ENCODE peak calls at places on chromosomes 3 and 15, in nine cellular contexts. S is endothelial cell of umbilical vein, M is GM23338, V is SK-N-SH, W is GM12878, T is HCT116, X is sigmoid colon, B is K562, P is stomach. Y is an unnamed sample. For H3K27me3 and H3K36me3, the result is how much of the 10 kb centered on the place peaks cover.

GRCh38 chr3:30231277-30232141 is 374.9 kb upstream of the TGFBR2 start:
- DNase-seq in M (no peak), B (no peak), V (peak), T (no peak), X (no peak), P (no peak), W (no peak), S (peak), Y (no peak)

GRCh38 chr3:55624238-55624637 is 137.1 kb upstream of the WNT5A start:
- DNase-seq in B (no peak), V (no peak), S (no peak), X (no peak), T (no peak), W (peak), P (no peak), M (no peak), Y (no peak)

GRCh38 chr15:48413304-48413703 is 82.1 kb downstream of the DUT start:
- DNase-seq in M (no peak), P (no peak), B (no peak), T (no peak), X (no peak), W (no peak), S (no peak), V (no peak), Y (no peak)

GRCh38 chr3:70064194-70064787 is 64.8 kb downstream of the SAMMSON start:
- DNase-seq in X (no peak), V (peak), P (no peak), S (peak), W (peak), M (peak), T (peak), B (peak), Y (no peak)

GRCh38 chr15:68431792-68432401 is at the start of gene ITGA11:
- DNase-seq in S (peak), M (peak), P (peak), B (no peak), X (peak), V (peak), W (no peak), T (no peak), Y (no peak)

GRCh38 chr15:43896543-43896942 is 69.7 kb downstream of the WDR76 start:
- DNase-seq in P (no peak), W (no peak), S (no peak), T (no peak), B (no peak), X (no peak), M (no peak), V (no peak), Y (no peak)

GRCh38 chr3:168512802-168513201 is 417.1 kb upstream of the GOLIM4 start:
- DNase-seq in V (no peak), T (no peak), B (no peak), W (no peak), S (no peak), P (no peak), X (no peak), M (peak), Y (no peak)

GRCh38 chr15:40055576-40056293 is 16.8 kb upstream of the SRP14 start:
- DNase-seq in V (peak), B (no peak), T (no peak), S (no peak), P (peak), X (peak), M (no peak), W (no peak), Y (peak)

GRCh38 chr15:57541805-57542504 is 49.7 kb upstream of the MYZAP start:
- DNase-seq in M (peak), T (peak), B (peak), P (peak), X (peak), W (no peak), S (peak), V (peak), Y (no peak)

GRCh38 chr3:16338999-16339398 is 74.0 kb downstream of the OXNAD1 start:
- DNase-seq in S (peak), B (no peak), M (no peak), V (no peak), W (no peak), X (no peak), P (no peak), T (no peak), Y (no peak)

GRCh38 chr15:55627730-55628368 is 39.7 kb upstream of the PYGO1 start:
- DNase-seq in M (peak), W (no peak), V (no peak), X (no peak), P (peak), B (no peak), S (peak), T (peak), Y (no peak)

GRCh38 chr15:40743921-40744809 is 10.9 kb downstream of the RMDN3 start:
- DNase-seq in X (peak), M (peak), V (no peak), P (no peak), S (no peak), T (no peak), B (no peak), W (no peak), Y (peak)

GRCh38 chr3:177195941-177196472 is 1.3 kb downstream of the TBL1XR1 start:
- DNase-seq in M (no peak), X (no peak), W (no peak), B (no peak), P (no peak), V (no peak), T (no peak), S (peak), Y (no peak)

GRCh38 chr3:53457068-53457467 is 37.3 kb upstream of the CACNA1D start:
- DNase-seq in W (no peak), B (peak), S (no peak), P (no peak), X (no peak), T (no peak), V (no peak), M (no peak), Y (no peak)
- TF ChIP-seq POLR2AphosphoS5 in W (no peak), B (peak), S (no peak), P (no peak), X (no peak), T (no peak), V (no peak), M (no peak), Y (no peak)

GRCh38 chr3:36764704-36765038 is 318 bp upstream of the DCLK3 start:
- DNase-seq in V (no peak), W (no peak), X (no peak), S (no peak), B (no peak), P (no peak), M (no peak), T (no peak), Y (no peak)

GRCh38 chr3:36763111-36763849 is 1.1 kb downstream of the DCLK3 start:
- DNase-seq in V (no peak), S (no peak), M (peak), P (no peak), X (no peak), B (no peak), W (no peak), T (no peak), Y (no peak)

GRCh38 chr3:36769926-36770325 is 5.6 kb upstream of the DCLK3 start:
- DNase-seq in T (no peak), V (no peak), B (no peak), S (no peak), X (no peak), W (no peak), M (no peak), P (no peak), Y (no peak)

GRCh38 chr3:36763850-36764703 is at the start of gene DCLK3:
- DNase-seq in V (peak), X (no peak), T (no peak), P (no peak), B (no peak), M (peak), W (no peak), S (no peak), Y (peak)

GRCh38 chr3:36765104-36765503 is 751 bp upstream of the DCLK3 start:
- DNase-seq in V (peak), B (no peak), M (no peak), P (no peak), T (no peak), S (no peak), X (no peak), W (no peak), Y (no peak)
- H3K27me3 ChIP-seq in V (under half), B (under half), M (under half), P (under half), T (half or more), S (under half), X (under half), W (under half), Y (under half)

GRCh38 chr15:90076716-90077115 is 25.6 kb downstream of the IDH2 start:
- DNase-seq in M (no peak), W (no peak), S (no peak), B (no peak), V (no peak), P (no peak), X (no peak), T (no peak), Y (no peak)

GRCh38 chr15:90072978-90073640 is 29.2 kb downstream of the IDH2 start:
- DNase-seq in V (no peak), T (no peak), B (no peak), P (no peak), X (no peak), S (no peak), M (no peak), W (no peak), Y (no peak)

GRCh38 chr15:90075420-90076289 is 26.6 kb downstream of the IDH2 start:
- DNase-seq in X (no peak), V (no peak), W (no peak), P (peak), T (peak), B (no peak), M (peak), S (no peak), Y (no peak)

GRCh38 chr15:90074916-90075315 is 27.4 kb downstream of the IDH2 start:
- DNase-seq in M (no peak), P (no peak), X (no peak), T (no peak), S (no peak), W (no peak), B (no peak), V (no peak), Y (no peak)

DNA sequence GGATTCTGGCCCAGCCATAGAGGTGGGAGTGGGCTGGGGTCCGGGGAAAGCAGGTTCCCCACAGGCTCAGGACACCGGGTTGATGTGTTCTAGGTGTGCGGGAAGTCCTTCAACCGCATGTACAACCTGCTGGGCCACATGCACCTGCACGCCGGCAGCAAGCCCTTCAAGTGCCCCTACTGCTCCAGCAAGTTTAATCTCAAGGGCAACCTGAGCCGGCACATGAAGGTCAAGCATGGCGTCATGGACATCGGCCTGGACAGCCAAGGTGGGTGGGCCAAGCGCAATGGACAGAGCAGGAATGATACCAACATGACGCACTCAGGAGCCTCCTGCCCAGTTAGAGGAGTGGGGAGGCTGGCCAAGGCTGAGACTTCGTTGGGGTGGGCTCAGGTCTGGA is 28.2 kb downstream of the IDH2 start:
- DNase-seq in B (no peak), V (no peak), P (peak), S (no peak), X (no peak), T (no peak), W (no peak), M (no peak), Y (no peak)
- H3K36me3 ChIP-seq in B (under half), V (under half), P (half or more), S (under half), X (under half), T (under half), W (under half), M (under half), Y (half or more)

DNA sequence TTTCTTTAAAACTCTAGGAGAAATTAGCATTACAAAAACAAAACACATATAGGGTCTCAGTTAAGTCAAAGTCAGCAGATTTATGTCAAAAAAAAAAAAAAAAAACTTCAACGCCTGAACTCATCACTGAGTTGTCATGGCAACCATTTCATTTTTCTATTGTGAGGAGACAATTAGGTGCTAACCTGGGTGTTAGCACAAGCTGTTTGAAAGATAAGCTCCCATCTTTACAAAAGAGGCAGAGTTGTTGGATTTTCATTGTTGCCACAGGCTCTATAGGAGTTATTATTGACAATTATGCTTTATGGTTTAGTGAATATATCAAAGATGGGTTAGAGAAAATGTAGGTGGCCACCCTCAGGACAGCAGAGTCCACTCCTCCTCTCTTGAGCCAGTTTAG is 806.9 kb downstream of the GRM7 start:
- DNase-seq in W (no peak), X (no peak), T (no peak), B (no peak), M (no peak), V (no peak), S (no peak), P (no peak), Y (no peak)
- TF ChIP-seq POLR2AphosphoS5 in W (no peak), X (no peak), T (no peak), B (no peak), M (no peak), V (no peak), S (no peak), P (no peak), Y (no peak)

GRCh38 chr3:13282986-13283876 is 136.9 kb downstream of the NUP210 start:
- DNase-seq in S (no peak), W (no peak), X (peak), P (no peak), M (peak), B (peak), T (peak), V (peak), Y (peak)

GRCh38 chr3:13282528-13282985 is 137.6 kb downstream of the NUP210 start:
- DNase-seq in M (peak), X (peak), T (no peak), P (no peak), V (peak), W (no peak), B (peak), S (no peak), Y (peak)

GRCh38 chr3:13280856-13281656 is 139.1 kb downstream of the NUP210 start:
- DNase-seq in B (no peak), M (no peak), S (no peak), X (peak), P (no peak), V (no peak), W (no peak), T (no peak), Y (no peak)

GRCh38 chr3:13280122-13280790 is 139.9 kb downstream of the NUP210 start:
- DNase-seq in P (no peak), V (no peak), W (no peak), T (no peak), X (peak), B (no peak), S (no peak), M (no peak), Y (peak)

DNA sequence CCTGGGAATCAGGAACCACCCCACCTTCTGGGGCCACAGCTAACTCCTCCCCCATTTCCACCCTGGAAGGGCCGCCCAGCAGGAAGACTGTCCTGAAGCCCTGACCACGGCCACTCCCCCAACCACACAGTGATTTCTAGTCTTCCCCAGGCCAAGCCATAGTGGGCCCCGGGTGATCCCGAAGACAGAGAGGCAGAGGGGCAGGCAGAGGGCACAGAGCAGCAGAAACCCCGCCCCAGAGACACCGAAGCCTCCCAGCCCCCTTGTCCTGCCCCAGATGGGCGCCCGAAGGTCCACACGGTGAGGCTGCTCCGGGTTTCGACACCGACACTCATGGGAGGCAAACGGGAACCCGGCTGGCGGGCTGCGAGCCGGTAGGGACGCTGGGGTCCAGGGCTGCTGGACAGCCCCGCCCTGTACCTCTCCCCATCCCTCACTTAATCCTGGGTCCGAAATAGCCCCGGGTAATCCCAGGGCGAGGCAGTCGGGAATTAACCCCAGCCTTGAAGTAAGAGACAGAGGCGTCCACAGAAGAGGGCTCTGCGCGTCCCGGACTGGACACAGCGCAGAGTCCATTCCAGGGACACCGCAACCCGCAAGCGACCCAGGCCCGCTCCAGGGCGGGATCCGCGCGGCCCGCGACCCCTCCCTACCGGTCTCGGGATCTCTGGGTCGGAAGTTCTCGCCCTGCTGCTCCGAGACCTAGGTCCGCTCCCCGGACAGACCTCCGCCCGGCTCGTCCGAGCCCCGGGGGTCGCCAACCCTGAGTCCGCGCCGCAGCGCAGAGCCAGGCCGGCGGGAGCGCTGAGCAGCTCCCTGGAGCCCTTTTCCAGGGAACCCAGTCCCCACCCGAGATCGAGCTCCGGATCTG is 138.2 kb downstream of the NUP210 start:
- DNase-seq in B (peak), M (peak), S (no peak), W (no peak), X (peak), P (no peak), T (no peak), V (peak), Y (peak)
- H3K27me3 ChIP-seq in B (under half), M (under half), S (under half), W (under half), X (under half), P (under half), T (under half), V (under half), Y (under half)

GRCh38 chr3:129571605-129572547 is 28.9 kb downstream of the H1-8 start:
- DNase-seq in W (no peak), M (no peak), S (no peak), B (no peak), T (no peak), X (no peak), P (no peak), V (no peak), Y (no peak)
- H3K36me3 ChIP-seq in W (under half), M (under half), S (half or more), B (under half), T (under half), X (under half), P (half or more), V (under half), Y (under half)

GRCh38 chr15:64761156-64761555 is 14.2 kb downstream of the RBPMS2 start:
- DNase-seq in M (peak), T (no peak), B (no peak), W (no peak), V (no peak), P (no peak), X (no peak), S (no peak), Y (no peak)
- TF ChIP-seq POLR2AphosphoS5 in M (no peak), T (no peak), B (no peak), W (no peak), V (no peak), P (no peak), X (no peak), S (no peak), Y (no peak)

GRCh38 chr15:33675246-33675645 is 293.1 kb upstream of the CHRM5 start:
- DNase-seq in B (peak), M (peak), V (peak), X (no peak), W (no peak), S (peak), T (peak), P (no peak), Y (no peak)

GRCh38 chr15:33671456-33671855 is 296.8 kb upstream of the CHRM5 start:
- DNase-seq in M (no peak), T (no peak), P (no peak), S (no peak), X (no peak), B (no peak), W (peak), V (no peak), Y (no peak)

GRCh38 chr15:33670567-33670966 is 297.7 kb upstream of the CHRM5 start:
- DNase-seq in M (no peak), W (no peak), X (no peak), V (no peak), P (no peak), S (no peak), T (no peak), B (no peak), Y (no peak)
- H3K27me3 ChIP-seq in M (under half), W (under half), X (under half), V (under half), P (under half), S (under half), T (half or more), B (under half), Y (under half)

DNA sequence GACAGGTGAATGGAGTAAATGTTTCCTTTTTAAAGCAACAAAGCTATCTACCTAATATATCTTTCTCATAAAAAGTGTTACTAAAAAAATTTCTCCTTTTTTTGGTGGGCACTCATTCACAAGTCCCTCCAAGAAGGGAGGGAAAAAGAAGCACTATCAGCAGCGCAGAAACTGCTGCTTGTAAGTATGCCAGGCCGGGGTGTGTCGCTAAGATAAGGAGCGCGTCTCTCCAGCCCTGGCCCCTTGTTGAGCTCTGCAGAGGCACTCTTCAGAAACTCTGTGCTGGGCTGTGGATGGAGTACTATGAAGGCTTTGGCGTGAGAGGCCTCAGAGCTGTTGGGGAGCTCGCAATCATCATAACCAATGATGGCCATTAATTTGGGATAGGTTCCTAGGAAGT is 49.1 kb downstream of the ZDHHC3 start:
- DNase-seq in X (peak), B (peak), T (no peak), W (no peak), S (no peak), P (no peak), V (no peak), M (no peak), Y (no peak)
- H3K36me3 ChIP-seq in X (under half), B (half or more), T (under half), W (under half), S (under half), P (half or more), V (half or more), M (under half), Y (half or more)